ENCODE peak calls at places on chromosomes 6 and 20, in five cellular contexts. E is tibial artery, Y is nephron progenitor cell, U is SW480, M is neuronal stem cell. K is an unnamed sample.

GRCh38 chr20:1341561-1342265 is 12.8 kb upstream of the SDCBP2 start:
- DNase-seq in M (no peak), E (no peak), U (no peak), Y (no peak), K (no peak)

GRCh38 chr20:47139934-47140333 is 216.6 kb downstream of the ZMYND8 start:
- DNase-seq in U (no peak), E (no peak), M (no peak), Y (no peak), K (no peak)

GRCh38 chr20:10654630-10655029 is 19.2 kb downstream of the JAG1 start:
- DNase-seq in U (peak), M (no peak), Y (peak), E (peak), K (no peak)

GRCh38 chr20:31570021-31570463 is 35.0 kb upstream of the ID1 start:
- DNase-seq in U (no peak), E (no peak), M (no peak), Y (no peak), K (no peak)

GRCh38 chr6:128491041-128491642 is 29.3 kb downstream of the PTPRK start:
- DNase-seq in U (peak), Y (no peak), E (no peak), M (peak), K (no peak)

GRCh38 chr6:169998457-169998856 is 247.0 kb downstream of the ERMARD start:
- DNase-seq in E (no peak), M (no peak), Y (no peak), U (no peak), K (no peak)

GRCh38 chr20:57983082-57983481 is 245.4 kb downstream of the ANKRD60 start:
- DNase-seq in Y (no peak), U (no peak), E (no peak), M (no peak), K (no peak)

GRCh38 chr20:47263502-47264084 is 92.9 kb downstream of the ZMYND8 start:
- DNase-seq in Y (no peak), U (no peak), E (no peak), M (no peak), K (no peak)

GRCh38 chr6:31972709-31973350 is 892 bp upstream of the DXO start:
- DNase-seq in Y (no peak), E (no peak), M (no peak), U (no peak), K (no peak)

GRCh38 chr20:36344517-36345132 is 38.5 kb downstream of the DLGAP4 start:
- DNase-seq in E (no peak), U (peak), Y (peak), M (peak), K (peak)

GRCh38 chr20:44187054-44187762 is at the start of gene JPH2:
- DNase-seq in M (no peak), Y (peak), U (peak), E (peak), K (no peak)

GRCh38 chr6:1039191-1039590 is 272.7 kb upstream of the FOXQ1 start:
- DNase-seq in M (no peak), E (no peak), U (peak), Y (no peak), K (no peak)

GRCh38 chr6:57423468-57423867 is 106.0 kb downstream of the PRIM2 start:
- DNase-seq in E (no peak), M (peak), Y (no peak), U (no peak), K (no peak)

GRCh38 chr6:42133926-42134325 is 8.5 kb downstream of the C6orf132 start:
- DNase-seq in E (no peak), U (no peak), Y (no peak), M (no peak), K (no peak)

GRCh38 chr6:119614138-119614537 is 264.6 kb upstream of the MAN1A1 start:
- DNase-seq in E (no peak), U (no peak), M (no peak), Y (no peak), K (no peak)

GRCh38 chr20:45308078-45308778 is at the start of gene MATN4:
- DNase-seq in M (no peak), U (no peak), Y (no peak), E (no peak), K (no peak)

GRCh38 chr6:33140556-33140955 is 51.7 kb downstream of the COL11A2 start:
- DNase-seq in M (no peak), E (no peak), U (no peak), Y (no peak), K (no peak)

GRCh38 chr6:159093608-159094443 is 49.0 kb upstream of the TAGAP start:
- DNase-seq in U (no peak), M (no peak), Y (no peak), E (no peak), K (no peak)

GRCh38 chr6:140043357-140043756 is 668.9 kb upstream of the CITED2 start:
- DNase-seq in U (peak), Y (no peak), M (no peak), E (no peak), K (peak)

GRCh38 chr20:33130553-33130952 is 37.4 kb upstream of the BPIFA2 start:
- DNase-seq in U (no peak), Y (no peak), M (no peak), E (no peak), K (no peak)

GRCh38 chr6:7216941-7217621 is 95.9 kb downstream of the SSR1 start:
- DNase-seq in M (peak), Y (no peak), E (no peak), U (no peak), K (no peak)

GRCh38 chr6:131136021-131136847 is 967 bp downstream of the AKAP7 start:
- DNase-seq in M (no peak), E (no peak), Y (no peak), U (no peak), K (peak)

GRCh38 chr6:134372603-134373281 is 54.8 kb upstream of the SGK1 start:
- DNase-seq in M (no peak), Y (no peak), E (peak), U (no peak), K (no peak)

GRCh38 chr6:106458021-106458986 is 97.8 kb downstream of the CRYBG1 start:
- DNase-seq in M (no peak), E (no peak), Y (no peak), U (no peak), K (no peak)

GRCh38 chr6:32952817-32953739 is at the start of gene HLA-DMA:
- DNase-seq in U (peak), M (peak), E (peak), Y (peak), K (peak)

GRCh38 chr20:41275181-41275793 is 42.2 kb downstream of the ZHX3 start:
- DNase-seq in M (no peak), U (no peak), Y (no peak), E (no peak), K (no peak)

GRCh38 chr20:7571521-7572065 is 368.7 kb downstream of the HAO1 start:
- DNase-seq in E (no peak), U (no peak), M (no peak), Y (no peak), K (no peak)

GRCh38 chr20:63215101-63216040 is 560 bp downstream of the YTHDF1 start:
- DNase-seq in E (no peak), Y (peak), U (peak), M (no peak), K (peak)

GRCh38 chr6:135782517-135782916 is 69.0 kb upstream of the PDE7B start:
- DNase-seq in M (no peak), E (no peak), U (no peak), Y (no peak), K (no peak)

GRCh38 chr6:132404736-132405135 is 3.5 kb upstream of the MOXD1 start:
- DNase-seq in E (no peak), M (no peak), U (no peak), Y (no peak), K (no peak)

GRCh38 chr6:1131285-1132079 is 180.4 kb upstream of the FOXQ1 start:
- DNase-seq in M (no peak), Y (no peak), E (no peak), U (peak), K (no peak)

GRCh38 chr6:129105035-129105434 is 222.1 kb downstream of the LAMA2 start:
- DNase-seq in U (no peak), E (no peak), M (no peak), Y (no peak), K (no peak)

GRCh38 chr6:159979136-159979874 is 10.4 kb downstream of the IGF2R start:
- DNase-seq in E (no peak), M (no peak), Y (no peak), U (no peak), K (peak)

GRCh38 chr6:22099923-22100322 is 196.9 kb downstream of the PRL start:
- DNase-seq in U (no peak), Y (no peak), M (no peak), E (no peak), K (no peak)

GRCh38 chr6:85644374-85644762 is 1.7 kb upstream of the SYNCRIP start:
- DNase-seq in Y (no peak), E (no peak), M (no peak), U (no peak), K (no peak)

GRCh38 chr6:32168350-32168749 is 4.0 kb downstream of the EGFL8 start:
- DNase-seq in M (no peak), U (no peak), Y (no peak), E (no peak), K (no peak)

GRCh38 chr20:52972965-52973819 is 1.0 kb downstream of the TSHZ2 start:
- DNase-seq in M (no peak), U (peak), E (no peak), Y (peak), K (no peak)

GRCh38 chr6:142693446-142693845 is 251.5 kb downstream of the HIVEP2 start:
- DNase-seq in E (no peak), Y (no peak), M (no peak), U (no peak), K (no peak)

K was measured in KBM-7.